ENCODE peak calls at places on chromosomes 2 and 18, in four cellular contexts. W, I, T and X are unnamed samples.

GRCh38 chr2:170815746-170816498 is 765 bp upstream of the GAD1 start:
- DNase-seq in I (peak), W (peak), T (peak), X (no peak)

GRCh38 chr18:74579704-74580103 is 18.0 kb upstream of the ZNF407 start:
- DNase-seq in I (no peak), W (no peak), T (no peak), X (no peak)

GRCh38 chr2:72669121-72669520 is 156.7 kb downstream of the EXOC6B start:
- DNase-seq in W (no peak), I (peak), T (no peak), X (no peak)

GRCh38 chr2:69291004-69291650 is 95.9 kb downstream of the GFPT1 start:
- DNase-seq in I (no peak), T (peak), W (no peak), X (no peak)

GRCh38 chr18:26757263-26758019 is 108.1 kb downstream of the AQP4 start:
- DNase-seq in W (no peak), I (no peak), T (no peak), X (no peak)

GRCh38 chr2:190458352-190459107 is 50.4 kb downstream of the MFSD6 start:
- DNase-seq in W (no peak), T (no peak), I (no peak), X (no peak)

GRCh38 chr2:25398534-25398933 is 56.8 kb upstream of the DNMT3A start:
- DNase-seq in T (no peak), W (no peak), I (no peak), X (no peak)

GRCh38 chr18:31161757-31162418 is 768 bp downstream of the DSC1 start:
- DNase-seq in W (no peak), T (no peak), I (no peak), X (no peak)

GRCh38 chr2:231709981-231710750 is 1.8 kb downstream of the PTMA start:
- DNase-seq in W (peak), I (peak), T (peak), X (peak)

GRCh38 chr2:196481323-196481695 is 158.2 kb upstream of the CCDC150 start:
- DNase-seq in I (no peak), T (no peak), W (no peak), X (no peak)

GRCh38 chr2:226674123-226674522 is 125.5 kb downstream of the IRS1 start:
- DNase-seq in W (no peak), T (no peak), I (no peak), X (no peak)

GRCh38 chr2:169705927-169706326 is 11.7 kb downstream of the PHOSPHO2 start:
- DNase-seq in W (no peak), I (no peak), T (no peak), X (no peak)

GRCh38 chr2:71882236-71882946 is 265.3 kb downstream of the CYP26B1 start:
- DNase-seq in I (no peak), T (no peak), W (no peak), X (no peak)

GRCh38 chr2:106956416-106956815 is 70.4 kb upstream of the ST6GAL2 start:
- DNase-seq in T (no peak), W (no peak), I (no peak), X (no peak)

GRCh38 chr2:65361623-65362022 is 70.8 kb downstream of the SPRED2 start:
- DNase-seq in T (no peak), W (no peak), I (no peak), X (no peak)

GRCh38 chr2:84776011-84776410 is 104.9 kb downstream of the TRABD2A start:
- DNase-seq in T (no peak), I (no peak), W (no peak), X (no peak)

GRCh38 chr2:98580656-98581284 is 27.5 kb downstream of the COA5 start:
- DNase-seq in I (no peak), T (no peak), W (no peak), X (no peak)

GRCh38 chr2:201558665-201559064 is 84.6 kb downstream of the TMEM237 start:
- DNase-seq in I (no peak), W (peak), T (no peak), X (no peak)

GRCh38 chr2:227536445-227536844 is 62.2 kb upstream of the SCYGR2 start:
- DNase-seq in I (no peak), W (no peak), T (peak), X (no peak)

GRCh38 chr2:174697267-174697666 is 67.0 kb downstream of the CHRNA1 start:
- DNase-seq in W (peak), T (peak), I (peak), X (no peak)

GRCh38 chr2:101386599-101387150 is 628 bp downstream of the CREG2 start:
- DNase-seq in T (no peak), I (peak), W (no peak), X (no peak)

GRCh38 chr2:19914266-19914975 is 12.6 kb upstream of the TTC32 start:
- DNase-seq in W (no peak), I (no peak), T (no peak), X (no peak)

GRCh38 chr2:234679766-234680687 is 183.1 kb upstream of the ARL4C start:
- DNase-seq in W (no peak), T (peak), I (peak), X (no peak)

GRCh38 chr2:173596226-173596625 is 241.6 kb downstream of the CDCA7 start:
- DNase-seq in I (no peak), W (no peak), T (no peak), X (no peak)

GRCh38 chr2:143816927-143817326 is 687.7 kb downstream of the ARHGAP15 start:
- DNase-seq in W (no peak), T (no peak), I (no peak), X (no peak)

GRCh38 chr2:121826036-121826435 is 70.6 kb downstream of the TSN start:
- DNase-seq in T (no peak), I (no peak), W (no peak), X (no peak)

GRCh38 chr2:229713371-229714079 is 830 bp downstream of the DNER start:
- DNase-seq in I (peak), W (no peak), T (no peak), X (no peak)

GRCh38 chr18:23412351-23412964 is 40.6 kb upstream of the RIOK3 start:
- DNase-seq in W (no peak), I (no peak), T (no peak), X (no peak)

GRCh38 chr2:217741381-217741955 is 261.3 kb downstream of the TNS1 start:
- DNase-seq in I (no peak), W (no peak), T (no peak), X (no peak)

GRCh38 chr18:49510393-49511115 is 23.5 kb upstream of the C18orf32 start:
- DNase-seq in I (peak), W (peak), T (no peak), X (no peak)

GRCh38 chr2:86079981-86080911 is 25.4 kb downstream of the POLR1A start:
- DNase-seq in I (peak), W (peak), T (peak), X (peak)

GRCh38 chr2:134301099-134301970 is 47.5 kb downstream of the MGAT5 start:
- DNase-seq in W (no peak), T (no peak), I (no peak), X (no peak)
- TF ChIP-seq POLR2AphosphoS2 in W (no peak), T (no peak), I (no peak), X (no peak)

GRCh38 chr2:238720232-238720672 is 127.6 kb upstream of the TWIST2 start:
- DNase-seq in T (peak), I (peak), W (peak), X (no peak)
- TF ChIP-seq POLR2AphosphoS2 in T (no peak), I (no peak), W (no peak), X (no peak)

DNA sequence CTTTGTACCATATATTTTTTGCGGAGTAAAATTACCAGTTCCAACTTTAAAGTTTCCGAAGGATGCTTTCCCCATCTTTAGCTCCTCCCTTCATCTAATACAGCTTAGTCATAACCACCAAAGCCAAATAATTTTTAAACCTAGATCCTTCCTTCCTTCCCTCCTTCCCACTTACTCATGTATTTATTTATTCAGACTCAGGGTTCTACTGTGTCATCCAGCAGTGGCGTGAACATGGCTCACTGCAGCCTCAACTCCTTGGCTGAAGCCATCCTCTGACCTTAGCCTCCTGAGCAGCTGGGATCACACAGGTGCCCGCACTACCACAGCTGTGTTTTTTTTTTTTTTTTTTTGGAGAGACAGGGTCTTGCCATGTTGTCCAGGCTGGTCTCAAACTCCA is 4.4 kb downstream of the LPIN2 start:
- DNase-seq in T (no peak), I (no peak), W (no peak), X (no peak)
- TF ChIP-seq POLR2AphosphoS2 in T (no peak), I (no peak), W (no peak), X (no peak)

GRCh38 chr18:57559311-57559710 is 27.2 kb downstream of the FECH start:
- DNase-seq in W (no peak), T (no peak), I (no peak), X (no peak)

DNA sequence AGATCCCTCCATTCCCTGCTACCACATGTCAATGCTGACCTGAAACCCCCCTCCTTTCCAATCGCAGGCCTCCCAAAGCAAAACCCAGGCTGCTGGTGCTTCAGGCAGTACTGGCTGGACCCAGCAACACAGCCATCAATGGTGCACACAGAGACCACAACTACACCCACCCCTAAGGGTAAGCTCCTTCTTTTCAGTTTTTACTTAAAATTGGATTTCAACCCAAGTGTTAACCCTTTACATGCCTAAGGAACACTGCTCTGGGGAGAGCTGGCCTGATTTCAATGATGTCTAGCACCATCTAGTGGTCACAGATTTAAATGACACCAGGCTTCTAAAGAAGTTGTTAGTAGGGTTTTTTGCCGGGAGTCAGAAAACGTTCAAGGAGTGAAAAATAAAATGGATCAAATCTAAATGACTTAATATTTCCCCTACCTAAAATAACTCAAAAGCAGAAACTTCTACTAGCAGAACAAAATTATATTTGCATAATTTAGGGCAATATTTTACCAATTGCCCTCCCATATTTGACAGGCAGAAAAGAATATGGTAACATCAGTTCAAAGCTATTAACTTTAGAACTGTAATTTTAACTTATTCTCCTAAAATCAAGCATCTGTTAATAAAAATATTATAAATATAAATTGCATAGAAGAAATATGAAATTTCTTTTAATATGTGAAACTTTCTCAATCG is 24.6 kb downstream of the FECH start:
- DNase-seq in T (peak), I (peak), W (peak), X (no peak)
- TF ChIP-seq POLR2AphosphoS2 in T (no peak), I (no peak), W (no peak), X (no peak)

DNA sequence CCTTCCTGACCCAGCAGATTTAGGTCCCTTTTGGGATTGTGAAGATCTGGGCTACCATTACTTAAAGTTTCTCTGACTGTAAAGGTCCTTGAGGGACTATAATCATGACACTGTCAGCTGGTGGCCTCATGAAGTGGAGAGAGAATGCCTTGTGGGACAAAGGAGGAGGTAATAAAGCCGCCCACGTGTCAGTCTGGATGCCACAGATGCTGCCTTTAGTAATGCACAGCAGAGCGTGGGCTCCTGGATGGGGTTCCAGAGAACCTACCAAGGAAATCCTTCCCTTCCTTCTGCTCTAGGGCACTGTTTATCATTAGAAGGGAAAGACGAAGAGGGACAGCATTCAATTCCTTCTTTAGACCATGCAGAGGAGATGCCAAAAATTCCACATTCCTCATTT is 63.5 kb downstream of the COL5A2 start:
- DNase-seq in T (no peak), W (no peak), I (no peak), X (no peak)
- TF ChIP-seq POLR2AphosphoS2 in T (no peak), W (no peak), I (no peak), X (no peak)

DNA sequence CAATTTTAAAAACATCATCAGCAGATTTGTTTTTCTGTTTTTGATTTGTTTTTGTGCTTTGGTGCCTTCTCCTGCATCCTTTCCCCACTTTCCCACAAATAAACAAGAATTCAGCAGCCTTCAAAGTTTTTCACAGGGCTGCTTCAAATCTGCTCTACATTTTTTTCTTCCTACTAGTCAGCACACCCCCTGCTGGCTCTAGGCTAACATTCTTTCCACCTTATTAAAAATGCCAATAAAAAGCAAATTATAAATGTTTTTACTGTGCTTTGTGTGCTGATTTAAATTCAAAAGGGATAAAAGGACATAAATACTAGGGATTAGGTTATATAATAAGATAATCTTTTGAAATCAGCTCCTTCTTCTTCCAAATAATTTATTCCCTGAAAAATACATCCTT is 6.2 kb upstream of the CNTNAP5 start:
- DNase-seq in I (no peak), W (no peak), T (no peak), X (no peak)
- TF ChIP-seq POLR2AphosphoS2 in I (no peak), W (no peak), T (no peak), X (no peak)

GRCh38 chr18:8453528-8453927 is 155.7 kb upstream of the RAB12 start:
- DNase-seq in T (no peak), I (no peak), W (no peak), X (no peak)

GRCh38 chr18:8450898-8451665 is 158.2 kb upstream of the RAB12 start:
- DNase-seq in W (no peak), I (no peak), T (peak), X (no peak)

GRCh38 chr18:8454136-8454535 is 155.1 kb upstream of the RAB12 start:
- DNase-seq in T (no peak), I (no peak), W (no peak), X (no peak)

GRCh38 chr18:8448091-8448490 is 161.1 kb upstream of the RAB12 start:
- DNase-seq in T (no peak), I (no peak), W (no peak), X (no peak)

GRCh38 chr18:8450013-8450412 is 159.2 kb upstream of the RAB12 start:
- DNase-seq in W (peak), I (peak), T (no peak), X (no peak)
- TF ChIP-seq POLR2AphosphoS2 in W (no peak), I (no peak), T (no peak), X (no peak)

DNA sequence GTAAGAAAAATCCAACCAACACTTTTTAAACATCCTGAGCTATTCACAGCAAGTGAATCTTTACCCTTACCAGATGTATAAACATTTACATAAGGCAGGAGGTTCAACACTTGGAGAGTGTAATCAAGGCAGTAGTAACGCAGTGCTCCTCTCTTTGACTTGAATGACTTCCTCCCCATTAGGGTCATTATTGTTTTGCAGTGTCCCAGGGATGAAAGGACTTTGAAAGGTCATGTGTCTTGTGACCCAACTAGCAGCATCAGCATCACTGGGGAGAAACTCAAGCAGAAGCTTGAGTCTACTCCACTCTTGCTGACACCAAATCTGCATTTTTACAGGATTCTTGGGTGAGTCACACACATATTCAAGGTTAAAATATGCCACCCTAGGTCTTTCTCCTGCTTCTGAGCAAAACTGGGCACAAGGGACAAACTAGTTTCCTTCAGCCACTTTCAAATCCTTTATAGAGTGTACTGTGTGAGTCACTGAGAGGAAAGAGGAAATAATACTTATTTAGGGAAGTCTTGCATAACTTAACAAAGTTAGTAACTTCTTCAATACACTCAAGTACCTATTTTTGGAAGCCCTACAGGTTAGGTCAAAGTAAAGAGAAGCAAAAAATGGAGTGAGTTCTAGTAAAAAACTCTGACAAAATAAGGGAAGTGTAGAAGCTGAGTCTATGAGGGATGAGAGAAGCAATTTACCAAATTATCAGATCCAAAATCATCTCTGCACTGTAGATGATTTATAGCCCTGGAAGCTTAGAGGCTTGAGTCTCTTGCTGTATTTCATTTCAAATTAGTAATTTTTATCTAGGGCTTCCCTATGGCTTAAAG is 51.0 kb upstream of the EML4 start:
- DNase-seq in W (no peak), I (no peak), T (peak), X (peak)
- TF ChIP-seq POLR2AphosphoS2 in W (no peak), I (no peak), T (no peak), X (no peak)

DNA sequence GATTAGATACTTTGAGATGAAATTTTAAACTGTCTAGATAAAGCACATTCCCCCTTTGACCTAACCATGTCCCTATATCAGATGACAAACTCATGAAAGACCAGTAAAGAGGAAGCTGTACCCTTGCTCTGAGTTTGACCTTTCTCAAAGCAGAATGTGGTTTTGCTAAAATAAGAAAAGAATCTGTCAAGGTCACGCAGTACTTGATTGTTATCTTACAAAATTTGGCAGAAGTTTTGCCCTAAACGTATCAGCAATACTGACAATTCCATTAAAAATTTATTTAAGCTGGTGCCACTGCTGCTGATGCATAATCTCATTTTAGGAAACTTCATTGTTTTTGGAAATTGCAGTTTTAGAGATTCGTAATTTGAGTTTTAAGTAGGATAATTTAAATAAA is 31.2 kb upstream of the GALM start:
- DNase-seq in T (no peak), I (no peak), W (no peak), X (peak)
- TF ChIP-seq POLR2AphosphoS2 in T (no peak), I (no peak), W (no peak), X (no peak)

DNA sequence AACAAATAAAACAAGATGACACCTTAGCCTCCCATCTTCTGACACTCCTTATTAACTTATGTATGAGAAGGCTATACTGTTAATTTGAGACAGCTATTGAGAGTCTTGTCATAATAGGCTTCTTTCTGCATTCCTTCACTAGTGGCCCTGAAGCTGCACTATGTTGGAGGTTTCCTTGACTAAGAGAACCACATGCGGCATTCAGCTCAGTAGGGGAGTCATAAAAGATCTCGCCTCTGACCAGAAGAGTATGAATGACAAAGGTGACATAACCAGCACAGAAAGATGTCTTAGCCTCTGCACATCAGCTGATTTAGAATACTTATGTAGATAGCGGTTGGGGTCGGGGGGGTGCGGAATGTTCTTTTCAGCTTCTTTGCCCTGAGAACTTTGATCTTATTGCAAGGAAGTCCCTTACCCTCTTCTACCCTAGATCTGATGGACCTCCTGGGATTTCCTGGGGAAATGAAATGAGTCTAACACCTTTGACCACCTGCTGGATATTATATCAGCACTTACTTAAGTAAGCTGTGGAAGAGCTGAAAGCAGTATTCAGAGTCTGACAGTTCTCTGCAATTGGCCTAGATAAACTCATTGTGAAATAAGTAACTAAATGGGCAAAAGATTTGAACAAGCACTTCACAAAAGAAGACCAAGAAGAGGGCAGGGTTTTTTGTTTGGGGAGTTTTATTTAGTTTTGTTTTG is 24.2 kb downstream of the RBM45 start:
- DNase-seq in W (no peak), T (no peak), I (no peak), X (no peak)
- TF ChIP-seq POLR2AphosphoS2 in W (no peak), T (no peak), I (no peak), X (no peak)